ENCODE peak calls at places on chromosomes 4 and X, in eight cellular contexts. Z, U, T, O, I, X, E and R are unnamed samples.

GRCh38 chr4:6500481-6501135 is 28.2 kb upstream of the PPP2R2C start:
- DNase-seq in Z (no peak), U (no peak), T (peak), O (no peak), I (no peak), X (no peak), E (no peak), R (no peak)

GRCh38 chr4:173448919-173449641 is 50.2 kb upstream of the SCRG1 start:
- DNase-seq in Z (no peak), U (no peak), T (no peak), O (no peak), I (peak), X (no peak), E (no peak), R (peak)

GRCh38 chr4:39502034-39502658 is 25.1 kb downstream of the UGDH start:
- DNase-seq in Z (no peak), U (no peak), T (no peak), O (no peak), I (no peak), X (no peak), E (no peak), R (no peak)

GRCh38 chr4:127648061-127648460 is 15.3 kb downstream of the INTU start:
- DNase-seq in Z (no peak), U (no peak), T (no peak), O (no peak), I (no peak), X (no peak), E (no peak), R (no peak)

GRCh38 chr4:156815717-156816319 is 155.8 kb downstream of the PDGFC start:
- DNase-seq in Z (no peak), U (peak), T (no peak), O (peak), I (no peak), X (no peak), E (no peak), R (peak)

GRCh38 chr4:68271851-68272756 is 26.6 kb upstream of the TMPRSS11B start:
- DNase-seq in Z (no peak), U (peak), T (no peak), O (peak), I (no peak), X (peak), E (no peak), R (no peak)

GRCh38 chrX:119783026-119783425 is 8.4 kb downstream of the RPL39 start:
- DNase-seq in Z (no peak), U (no peak), T (no peak), O (no peak), I (no peak), X (no peak), E (no peak), R (no peak)

GRCh38 chrX:69314436-69315348 is 149.4 kb upstream of the PJA1 start:
- DNase-seq in Z (no peak), U (peak), T (no peak), O (no peak), I (no peak), X (no peak), E (no peak), R (no peak)

GRCh38 chr4:63396269-63396668 is 1013.0 kb downstream of the TECRL start:
- DNase-seq in Z (no peak), U (no peak), T (no peak), O (no peak), I (no peak), X (no peak), E (no peak), R (no peak)

GRCh38 chr4:18611008-18611407 is 589.5 kb upstream of the LCORL start:
- DNase-seq in Z (no peak), U (no peak), T (no peak), O (no peak), I (no peak), X (no peak), E (no peak), R (no peak)

GRCh38 chr4:176622251-176622968 is 170.3 kb downstream of the VEGFC start:
- DNase-seq in Z (no peak), U (no peak), T (no peak), O (no peak), I (no peak), X (no peak), E (no peak), R (no peak)

GRCh38 chr4:30719363-30720020 is 677 bp upstream of the PCDH7 start:
- DNase-seq in Z (no peak), U (peak), T (no peak), O (peak), I (peak), X (no peak), E (no peak), R (peak)

GRCh38 chrX:78102100-78102499 is 1.9 kb upstream of the PGK1 start:
- DNase-seq in Z (no peak), U (no peak), T (no peak), O (no peak), I (no peak), X (peak), E (no peak), R (no peak)